ENCODE peak calls at places on chromosomes 5 and 9, in nine cellular contexts. One of them, this sample, is unnamed.

GRCh38 chr9:115057559-115057958 is 60.4 kb downstream of the TNC start:
- DNase-seq in HuH-7: no peak
- DNase-seq in stimulated activated CD4-positive, alpha-beta T cell treated with anti-CD3 and anti-CD28 coated beads, Interleukin-2, amount 100 ng/mL, for 24 hours: no peak
- DNase-seq in ELR: no peak
- DNase-seq in activated CD8-positive, alpha-beta memory T cell treated with anti-CD3 and anti-CD28 coated beads, Interleukin-2, amount 50 U/mL, for 48 hours: no peak
- DNase-seq in small intestine: no peak
- DNase-seq in nephron progenitor cell: no peak
- DNase-seq in T-helper 2 cell: no peak
- DNase-seq in GM04504: no peak
- DNase-seq in this sample: no peak

GRCh38 chr9:108569624-108570023 is 286.2 kb downstream of the ACTL7B start:
- DNase-seq in HuH-7: no peak
- DNase-seq in GM04504: peak
- DNase-seq in nephron progenitor cell: no peak
- DNase-seq in stimulated activated CD4-positive, alpha-beta T cell treated with anti-CD3 and anti-CD28 coated beads, Interleukin-2, amount 100 ng/mL, for 24 hours: no peak
- DNase-seq in ELR: peak
- DNase-seq in activated CD8-positive, alpha-beta memory T cell treated with anti-CD3 and anti-CD28 coated beads, Interleukin-2, amount 50 U/mL, for 48 hours: no peak
- DNase-seq in small intestine: no peak
- DNase-seq in T-helper 2 cell: no peak
- DNase-seq in this sample: no peak

GRCh38 chr9:137295313-137296213 is 6.5 kb downstream of the NRARP start:
- DNase-seq in stimulated activated CD4-positive, alpha-beta T cell treated with anti-CD3 and anti-CD28 coated beads, Interleukin-2, amount 100 ng/mL, for 24 hours: peak
- DNase-seq in nephron progenitor cell: peak
- DNase-seq in HuH-7: peak
- DNase-seq in small intestine: peak
- DNase-seq in GM04504: no peak
- DNase-seq in T-helper 2 cell: peak
- DNase-seq in ELR: peak
- DNase-seq in activated CD8-positive, alpha-beta memory T cell treated with anti-CD3 and anti-CD28 coated beads, Interleukin-2, amount 50 U/mL, for 48 hours: peak
- DNase-seq in this sample: peak

GRCh38 chr5:96876292-96876850 is at the start of gene ERAP2:
- DNase-seq in HuH-7: peak
- DNase-seq in GM04504: no peak
- DNase-seq in nephron progenitor cell: no peak
- DNase-seq in activated CD8-positive, alpha-beta memory T cell treated with anti-CD3 and anti-CD28 coated beads, Interleukin-2, amount 50 U/mL, for 48 hours: no peak
- DNase-seq in stimulated activated CD4-positive, alpha-beta T cell treated with anti-CD3 and anti-CD28 coated beads, Interleukin-2, amount 100 ng/mL, for 24 hours: peak
- DNase-seq in ELR: peak
- DNase-seq in T-helper 2 cell: no peak
- DNase-seq in small intestine: peak
- DNase-seq in this sample: no peak

GRCh38 chr5:149442563-149443182 is 63.6 kb upstream of the IL17B start:
- DNase-seq in GM04504: no peak
- DNase-seq in activated CD8-positive, alpha-beta memory T cell treated with anti-CD3 and anti-CD28 coated beads, Interleukin-2, amount 50 U/mL, for 48 hours: peak
- DNase-seq in ELR: peak
- DNase-seq in stimulated activated CD4-positive, alpha-beta T cell treated with anti-CD3 and anti-CD28 coated beads, Interleukin-2, amount 100 ng/mL, for 24 hours: peak
- DNase-seq in HuH-7: peak
- DNase-seq in nephron progenitor cell: peak
- DNase-seq in T-helper 2 cell: peak
- DNase-seq in small intestine: peak
- DNase-seq in this sample: peak

GRCh38 chr5:117999939-118000549 is 988.3 kb downstream of the DTWD2 start:
- DNase-seq in nephron progenitor cell: no peak
- DNase-seq in HuH-7: no peak
- DNase-seq in ELR: no peak
- DNase-seq in activated CD8-positive, alpha-beta memory T cell treated with anti-CD3 and anti-CD28 coated beads, Interleukin-2, amount 50 U/mL, for 48 hours: no peak
- DNase-seq in T-helper 2 cell: no peak
- DNase-seq in stimulated activated CD4-positive, alpha-beta T cell treated with anti-CD3 and anti-CD28 coated beads, Interleukin-2, amount 100 ng/mL, for 24 hours: no peak
- DNase-seq in GM04504: peak
- DNase-seq in small intestine: no peak
- DNase-seq in this sample: no peak

GRCh38 chr5:16774806-16775205 is 158.0 kb upstream of the RETREG1 start:
- DNase-seq in HuH-7: no peak
- DNase-seq in stimulated activated CD4-positive, alpha-beta T cell treated with anti-CD3 and anti-CD28 coated beads, Interleukin-2, amount 100 ng/mL, for 24 hours: no peak
- DNase-seq in ELR: peak
- DNase-seq in small intestine: no peak
- DNase-seq in activated CD8-positive, alpha-beta memory T cell treated with anti-CD3 and anti-CD28 coated beads, Interleukin-2, amount 50 U/mL, for 48 hours: no peak
- DNase-seq in GM04504: no peak
- DNase-seq in T-helper 2 cell: no peak
- DNase-seq in nephron progenitor cell: no peak
- DNase-seq in this sample: no peak

GRCh38 chr9:78871452-78872331 is 574.8 kb downstream of the PSAT1 start:
- DNase-seq in activated CD8-positive, alpha-beta memory T cell treated with anti-CD3 and anti-CD28 coated beads, Interleukin-2, amount 50 U/mL, for 48 hours: no peak
- DNase-seq in stimulated activated CD4-positive, alpha-beta T cell treated with anti-CD3 and anti-CD28 coated beads, Interleukin-2, amount 100 ng/mL, for 24 hours: no peak
- DNase-seq in small intestine: no peak
- DNase-seq in GM04504: peak
- DNase-seq in T-helper 2 cell: no peak
- DNase-seq in HuH-7: no peak
- DNase-seq in ELR: peak
- DNase-seq in nephron progenitor cell: no peak
- DNase-seq in this sample: no peak

GRCh38 chr5:75536694-75537360 is 25.1 kb downstream of the POLK start:
- DNase-seq in GM04504: no peak
- DNase-seq in T-helper 2 cell: no peak
- DNase-seq in nephron progenitor cell: peak
- DNase-seq in small intestine: no peak
- DNase-seq in ELR: no peak
- DNase-seq in activated CD8-positive, alpha-beta memory T cell treated with anti-CD3 and anti-CD28 coated beads, Interleukin-2, amount 50 U/mL, for 48 hours: no peak
- DNase-seq in HuH-7: no peak
- DNase-seq in stimulated activated CD4-positive, alpha-beta T cell treated with anti-CD3 and anti-CD28 coated beads, Interleukin-2, amount 100 ng/mL, for 24 hours: no peak
- DNase-seq in this sample: peak

GRCh38 chr5:123610665-123611406 is 98.9 kb downstream of the CSNK1G3 start:
- DNase-seq in nephron progenitor cell: peak
- DNase-seq in GM04504: peak
- DNase-seq in T-helper 2 cell: no peak
- DNase-seq in activated CD8-positive, alpha-beta memory T cell treated with anti-CD3 and anti-CD28 coated beads, Interleukin-2, amount 50 U/mL, for 48 hours: no peak
- DNase-seq in ELR: peak
- DNase-seq in small intestine: peak
- DNase-seq in stimulated activated CD4-positive, alpha-beta T cell treated with anti-CD3 and anti-CD28 coated beads, Interleukin-2, amount 100 ng/mL, for 24 hours: no peak
- DNase-seq in HuH-7: peak
- DNase-seq in this sample: peak

GRCh38 chr5:180217797-180218196 is 8.8 kb upstream of the RASGEF1C start:
- DNase-seq in T-helper 2 cell: no peak
- DNase-seq in small intestine: no peak
- DNase-seq in stimulated activated CD4-positive, alpha-beta T cell treated with anti-CD3 and anti-CD28 coated beads, Interleukin-2, amount 100 ng/mL, for 24 hours: no peak
- DNase-seq in activated CD8-positive, alpha-beta memory T cell treated with anti-CD3 and anti-CD28 coated beads, Interleukin-2, amount 50 U/mL, for 48 hours: no peak
- DNase-seq in GM04504: no peak
- DNase-seq in ELR: no peak
- DNase-seq in nephron progenitor cell: no peak
- DNase-seq in HuH-7: no peak
- DNase-seq in this sample: no peak

GRCh38 chr5:147344861-147345260 is 110.0 kb downstream of the STK32A start:
- DNase-seq in GM04504: no peak
- DNase-seq in small intestine: no peak
- DNase-seq in T-helper 2 cell: no peak
- DNase-seq in HuH-7: no peak
- DNase-seq in ELR: no peak
- DNase-seq in stimulated activated CD4-positive, alpha-beta T cell treated with anti-CD3 and anti-CD28 coated beads, Interleukin-2, amount 100 ng/mL, for 24 hours: no peak
- DNase-seq in nephron progenitor cell: no peak
- DNase-seq in activated CD8-positive, alpha-beta memory T cell treated with anti-CD3 and anti-CD28 coated beads, Interleukin-2, amount 50 U/mL, for 48 hours: no peak
- DNase-seq in this sample: no peak

GRCh38 chr5:80238778-80239679 is 16.8 kb downstream of the SERINC5 start:
- DNase-seq in activated CD8-positive, alpha-beta memory T cell treated with anti-CD3 and anti-CD28 coated beads, Interleukin-2, amount 50 U/mL, for 48 hours: no peak
- DNase-seq in nephron progenitor cell: no peak
- DNase-seq in ELR: no peak
- DNase-seq in small intestine: peak
- DNase-seq in HuH-7: no peak
- DNase-seq in GM04504: no peak
- DNase-seq in stimulated activated CD4-positive, alpha-beta T cell treated with anti-CD3 and anti-CD28 coated beads, Interleukin-2, amount 100 ng/mL, for 24 hours: no peak
- DNase-seq in T-helper 2 cell: no peak
- DNase-seq in this sample: no peak

GRCh38 chr5:133017964-133018363 is 8.4 kb downstream of the ZCCHC10 start:
- DNase-seq in activated CD8-positive, alpha-beta memory T cell treated with anti-CD3 and anti-CD28 coated beads, Interleukin-2, amount 50 U/mL, for 48 hours: peak
- DNase-seq in T-helper 2 cell: no peak
- DNase-seq in small intestine: no peak
- DNase-seq in GM04504: no peak
- DNase-seq in nephron progenitor cell: no peak
- DNase-seq in ELR: no peak
- DNase-seq in stimulated activated CD4-positive, alpha-beta T cell treated with anti-CD3 and anti-CD28 coated beads, Interleukin-2, amount 100 ng/mL, for 24 hours: no peak
- DNase-seq in HuH-7: no peak
- DNase-seq in this sample: no peak

GRCh38 chr5:131322926-131323325 is 59.1 kb downstream of the CDC42SE2 start:
- DNase-seq in GM04504: no peak
- DNase-seq in T-helper 2 cell: no peak
- DNase-seq in nephron progenitor cell: no peak
- DNase-seq in HuH-7: no peak
- DNase-seq in stimulated activated CD4-positive, alpha-beta T cell treated with anti-CD3 and anti-CD28 coated beads, Interleukin-2, amount 100 ng/mL, for 24 hours: no peak
- DNase-seq in small intestine: no peak
- DNase-seq in ELR: no peak
- DNase-seq in activated CD8-positive, alpha-beta memory T cell treated with anti-CD3 and anti-CD28 coated beads, Interleukin-2, amount 50 U/mL, for 48 hours: no peak
- DNase-seq in this sample: no peak